ENCODE peak calls at places on chromosome 9, in seven cellular contexts. U is fibroblast of lung; C is IMR-90; A is right cardiac atrium; N is CD4-positive, alpha-beta T cell; I is GM23248; F is kidney epithelial cell. Y is an unnamed sample. For H3K27me3, the result is how much of the 10 kb centered on the place peaks cover.

GRCh38 chr9:89368550-89368949 is 50.2 kb downstream of the SECISBP2 start:
- DNase-seq in U (no peak), C (no peak), A (no peak), N (no peak), I (no peak), F (no peak), Y (peak)

GRCh38 chr9:4081549-4081895 is 218.3 kb downstream of the GLIS3 start:
- DNase-seq in U (no peak), C (peak), A (no peak), N (no peak), I (peak), F (no peak), Y (no peak)

GRCh38 chr9:91234523-91234922 is 127.2 kb downstream of the AUH start:
- DNase-seq in U (no peak), C (peak), A (no peak), N (no peak), I (no peak), F (no peak), Y (no peak)

GRCh38 chr9:9117866-9118265 is 1318.3 kb upstream of the DMAC1 start:
- DNase-seq in U (no peak), C (no peak), A (no peak), N (no peak), I (no peak), F (no peak), Y (peak)

GRCh38 chr9:129938291-129938979 is 103.2 kb downstream of the USP20 start:
- DNase-seq in U (peak), C (peak), A (no peak), N (no peak), I (peak), F (no peak), Y (no peak)

GRCh38 chr9:4262735-4263141 is 37.1 kb downstream of the GLIS3 start:
- DNase-seq in U (peak), C (peak), A (no peak), N (no peak), I (peak), F (peak), Y (no peak)

GRCh38 chr9:86614871-86615849 is 260.9 kb upstream of the TUT7 start:
- DNase-seq in U (peak), C (peak), A (no peak), N (no peak), I (peak), F (no peak), Y (peak)

GRCh38 chr9:11319477-11320060 is 706.8 kb upstream of the PTPRD start:
- DNase-seq in U (peak), C (no peak), A (no peak), N (no peak), I (peak), F (no peak), Y (no peak)

DNA sequence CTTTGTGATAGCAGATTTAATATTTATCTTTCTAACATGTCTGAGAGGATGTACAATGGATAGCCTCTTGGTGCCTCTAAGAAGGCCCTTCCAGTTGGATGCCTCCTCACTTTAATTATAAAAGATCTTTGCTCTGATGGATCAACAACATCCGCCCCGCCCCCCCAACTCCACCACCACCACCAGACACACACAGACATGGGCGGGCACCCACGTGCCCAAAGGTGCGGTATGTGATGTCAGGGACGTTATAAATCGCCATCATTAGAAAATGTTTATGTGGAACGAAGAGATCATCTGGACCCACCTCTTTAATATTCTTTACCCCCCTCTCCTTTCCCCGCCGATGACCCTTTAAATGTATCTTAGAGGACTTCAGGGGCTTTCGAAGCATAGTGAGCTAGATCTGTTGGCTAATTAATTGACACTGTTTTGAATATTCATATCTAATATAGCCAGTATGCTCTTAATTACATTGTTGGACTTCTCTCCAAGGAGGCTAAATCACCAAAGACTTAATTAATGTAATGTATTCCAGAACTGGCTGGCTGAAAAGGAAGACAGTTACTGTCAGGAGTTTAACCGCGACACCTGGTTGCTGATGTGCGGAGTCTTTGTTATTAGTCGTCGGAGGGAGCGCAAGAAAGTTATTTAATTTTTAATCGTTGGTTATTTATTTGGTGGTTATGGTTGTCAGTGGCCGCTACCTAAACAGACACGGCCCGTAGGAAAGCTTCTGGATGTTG is 6.1 kb upstream of the FOXB2 start:
- DNase-seq in U (no peak), C (no peak), A (peak), N (no peak), I (no peak), F (no peak), Y (no peak)
- H3K27me3 ChIP-seq in U (half or more), C (half or more), A (under half), N (half or more), I (half or more), F (half or more), Y (half or more)

GRCh38 chr9:126615791-126616447 is 2.2 kb downstream of the LMX1B start:
- DNase-seq in U (no peak), C (no peak), A (no peak), N (no peak), I (no peak), F (no peak), Y (no peak)
- H3K27me3 ChIP-seq in U (half or more), C (half or more), A (under half), N (half or more), I (under half), F (half or more), Y (under half)

DNA sequence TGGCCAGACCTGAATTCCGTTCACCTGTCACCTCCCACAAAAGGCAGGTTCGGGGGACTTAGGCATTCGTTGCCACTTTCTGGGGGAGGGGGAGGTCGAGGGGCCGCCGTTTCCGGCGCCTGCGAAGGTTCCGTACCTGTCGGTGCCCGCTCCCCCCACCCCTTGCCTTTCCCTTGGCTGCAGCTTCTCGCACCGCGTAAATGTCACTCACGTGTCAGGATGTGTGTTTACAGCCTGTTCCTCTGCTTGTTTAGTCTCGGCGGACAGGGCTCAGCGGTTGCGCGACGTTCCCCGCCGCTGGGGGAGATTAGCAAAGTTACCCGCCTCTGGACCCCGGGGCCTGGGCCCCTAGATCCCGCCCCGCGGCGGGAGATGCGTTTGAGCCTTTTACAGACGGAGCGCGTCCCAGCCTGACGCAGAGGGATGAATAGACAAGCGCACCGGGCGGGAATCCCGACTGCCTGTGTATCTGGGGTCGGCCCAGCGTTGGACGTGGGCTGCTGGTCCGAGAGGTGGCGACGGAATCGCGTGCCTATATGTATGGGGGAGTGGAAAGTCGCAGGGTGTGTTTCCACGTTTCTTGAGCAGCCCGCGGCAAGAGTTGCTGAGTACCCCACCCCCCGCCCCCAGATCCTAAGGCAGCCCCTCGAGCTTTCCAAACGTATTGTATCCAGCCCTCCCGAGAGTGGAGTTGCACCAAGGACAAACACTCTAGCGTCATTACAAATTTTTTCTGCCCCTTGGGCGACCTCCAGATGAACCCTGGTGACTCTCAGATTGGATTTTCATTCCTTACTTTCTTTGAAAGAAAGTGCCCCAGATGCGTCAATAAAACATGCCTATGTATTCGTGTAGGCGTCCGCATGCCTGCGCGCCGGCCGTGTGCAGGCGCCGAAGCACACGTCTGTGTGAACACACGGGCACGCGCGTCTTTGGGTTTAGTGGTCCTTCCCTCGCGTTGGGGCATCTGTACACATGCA is 2.4 kb upstream of the LHX2 start:
- DNase-seq in U (no peak), C (no peak), A (no peak), N (no peak), I (no peak), F (no peak), Y (no peak)
- H3K27me3 ChIP-seq in U (half or more), C (half or more), A (under half), N (half or more), I (half or more), F (half or more), Y (half or more)

DNA sequence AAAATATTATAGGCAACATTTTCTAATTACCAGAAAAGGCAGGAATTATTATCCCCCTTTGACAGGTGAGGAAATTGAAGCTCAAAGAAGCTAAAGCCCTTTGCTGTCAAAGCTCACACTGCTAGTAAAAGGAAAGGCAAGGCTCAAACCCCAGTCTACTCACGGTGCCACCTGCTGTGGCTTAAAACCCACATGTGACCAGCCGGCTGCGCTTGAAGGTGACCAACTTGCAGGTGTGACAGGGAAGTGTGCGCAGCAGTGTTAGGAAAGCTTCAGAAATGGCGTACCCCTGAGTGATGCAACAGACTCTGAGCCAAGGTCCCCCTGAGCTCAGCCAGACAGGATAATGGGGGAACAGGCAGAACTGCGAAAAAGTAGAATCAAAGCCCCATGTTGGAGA is 45.2 kb downstream of the PAX5 start:
- DNase-seq in U (no peak), C (no peak), A (no peak), N (no peak), I (no peak), F (no peak), Y (no peak)
- H3K27me3 ChIP-seq in U (under half), C (half or more), A (under half), N (half or more), I (half or more), F (half or more), Y (under half)

GRCh38 chr9:132833451-132834130 is 44.5 kb downstream of the AK8 start:
- DNase-seq in U (no peak), C (no peak), A (no peak), N (no peak), I (peak), F (no peak), Y (no peak)
- H3K27me3 ChIP-seq in U (under half), C (under half), A (under half), N (under half), I (under half), F (under half), Y (under half)

DNA sequence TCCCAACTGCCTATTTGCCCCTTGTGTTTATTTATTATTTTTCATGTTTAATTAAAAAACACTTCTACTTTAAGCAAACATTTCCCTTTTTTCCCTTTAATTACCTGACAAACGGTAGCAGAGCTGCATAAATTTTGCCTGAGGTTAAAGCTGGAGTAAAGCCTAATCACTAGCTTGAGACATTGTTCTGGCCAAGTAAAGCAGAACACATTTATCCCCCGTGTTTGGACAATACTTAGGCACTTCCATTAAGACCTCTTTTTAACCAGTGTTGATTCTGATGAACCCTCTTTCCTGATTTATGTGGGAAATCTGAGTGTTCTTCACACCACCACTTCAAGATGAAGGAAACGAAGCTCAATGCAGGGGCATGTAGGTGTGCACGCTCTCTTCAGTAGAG is 54.5 kb downstream of the BNC2 start:
- DNase-seq in U (no peak), C (no peak), A (no peak), N (no peak), I (no peak), F (no peak), Y (no peak)
- H3K27me3 ChIP-seq in U (under half), C (under half), A (under half), N (under half), I (under half), F (under half), Y (under half)

DNA sequence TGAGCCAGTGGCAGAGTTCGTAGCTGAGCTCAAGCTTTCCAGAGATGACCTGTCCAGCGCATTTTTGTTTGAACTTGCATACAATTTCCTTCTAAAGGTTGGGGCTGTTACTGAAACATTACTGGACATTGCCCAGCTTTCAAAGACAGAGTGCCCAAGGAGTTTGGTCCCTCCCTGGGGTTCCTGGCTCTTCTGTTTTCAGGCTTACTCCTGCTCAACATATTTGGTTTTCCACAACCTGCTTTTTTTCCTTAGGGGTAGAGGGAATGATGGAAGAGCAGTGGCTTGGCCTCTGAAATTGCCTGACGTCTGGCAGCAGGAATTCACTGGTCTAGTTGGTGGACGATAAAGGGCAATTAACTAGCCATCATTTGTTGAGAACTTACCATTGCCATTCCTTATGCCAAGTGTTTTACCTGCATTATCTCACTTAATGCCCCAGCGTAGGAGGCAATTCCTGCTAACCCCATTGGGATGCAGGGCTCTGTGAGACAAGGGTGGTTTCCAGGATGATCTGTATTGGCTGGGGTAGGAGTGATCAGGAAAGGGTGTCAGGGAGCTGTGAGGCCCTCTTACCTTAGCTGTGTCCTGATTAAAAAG is 1.2 kb downstream of the RGS3 start:
- DNase-seq in U (no peak), C (no peak), A (no peak), N (no peak), I (no peak), F (no peak), Y (no peak)
- H3K27me3 ChIP-seq in U (under half), C (under half), A (under half), N (under half), I (under half), F (under half), Y (under half)

Y was measured in thyroid gland.